ENCODE peak calls at places on chromosomes 7 and 10, in five cellular contexts. A, B, E, Y and G are unnamed samples.

GRCh38 chr10:52221937-52222336 is 92.1 kb upstream of the DKK1 start:
- DNase-seq in B (no peak), Y (peak; percentile 58), E (no peak), A (no peak), G (no peak)

GRCh38 chr10:43973801-43974200 is 325.1 kb upstream of the ZNF32 start:
- DNase-seq in Y (no peak), A (no peak), B (no peak), E (no peak), G (no peak)

GRCh38 chr7:151818674-151819519 is 58.0 kb downstream of the PRKAG2 start:
- DNase-seq in E (no peak), B (no peak), Y (no peak), A (no peak), G (no peak)

GRCh38 chr10:128526793-128527375 is 400.7 kb upstream of the MKI67 start:
- DNase-seq in B (no peak), E (no peak), A (peak; percentile 80), Y (no peak), G (no peak)

GRCh38 chr7:128863433-128863989 is 855 bp downstream of the ATP6V1F start:
- DNase-seq in E (peak; percentile 82), A (peak; percentile 91), B (no peak), Y (peak; percentile 65), G (peak; percentile 69)

GRCh38 chr10:6778992-6779701 is 199.1 kb upstream of the PRKCQ start:
- DNase-seq in B (no peak), A (no peak), E (no peak), Y (no peak), G (no peak)

GRCh38 chr7:12436896-12437535 is 33.4 kb upstream of the VWDE start:
- DNase-seq in E (peak; percentile 19), Y (no peak), B (no peak), A (peak; percentile 28), G (no peak)

GRCh38 chr10:126006906-126007305 is 110.5 kb downstream of the FANK1 start:
- DNase-seq in E (no peak), A (no peak), B (no peak), Y (no peak), G (no peak)

GRCh38 chr7:51455948-51456347 is 139.3 kb upstream of the COBL start:
- DNase-seq in A (peak; percentile 79), B (no peak), E (no peak), Y (no peak), G (no peak)

GRCh38 chr10:17375936-17376584 is 78.3 kb downstream of the ST8SIA6 start:
- DNase-seq in E (peak; percentile 32), Y (peak; percentile 17), B (no peak), A (peak; percentile 16), G (peak; percentile 28)

GRCh38 chr7:128442346-128442745 is 13.3 kb upstream of the HILPDA start:
- DNase-seq in E (no peak), Y (no peak), A (no peak), B (no peak), G (no peak)

GRCh38 chr10:121559321-121559720 is 38.9 kb downstream of the FGFR2 start:
- DNase-seq in B (no peak), A (peak; percentile 66), Y (no peak), E (no peak), G (no peak)

GRCh38 chr7:13933106-13933505 is 56.4 kb downstream of the ETV1 start:
- DNase-seq in Y (no peak), E (no peak), A (no peak), B (no peak), G (no peak)

GRCh38 chr10:72425133-72425532 is 70.4 kb upstream of the DNAJB12 start:
- DNase-seq in Y (peak; percentile 18), E (no peak), A (no peak), B (no peak), G (no peak)

GRCh38 chr10:24841530-24841929 is 110.9 kb downstream of the PRTFDC1 start:
- DNase-seq in Y (no peak), B (no peak), A (no peak), E (no peak), G (no peak)

GRCh38 chr7:114444196-114444595 is 29.6 kb downstream of the FOXP2 start:
- DNase-seq in A (no peak), B (no peak), Y (no peak), E (no peak), G (no peak)

GRCh38 chr10:118572286-118573041 is 23.0 kb downstream of the PRLHR start:
- DNase-seq in E (no peak), B (no peak), A (no peak), Y (no peak), G (no peak)

GRCh38 chr10:43076311-43076875 is 476 bp upstream of the RET start:
- DNase-seq in E (no peak), A (peak; percentile 79), B (no peak), Y (no peak), G (peak; percentile 56)

GRCh38 chr10:44198780-44199097 is 186.2 kb downstream of the CXCL12 start:
- DNase-seq in A (no peak), E (no peak), Y (no peak), B (no peak), G (no peak)

GRCh38 chr7:104341545-104341944 is 13.1 kb downstream of the LHFPL3 start:
- DNase-seq in B (no peak), Y (peak; percentile 25), E (peak; percentile 44), A (peak; percentile 69), G (peak; percentile 33)

GRCh38 chr7:83267141-83267631 is 104.5 kb upstream of the PCLO start:
- DNase-seq in E (no peak), Y (no peak), B (no peak), A (peak; percentile 12), G (peak; percentile 51)

GRCh38 chr7:127588697-127589482 is 679 bp downstream of the ARF5 start:
- DNase-seq in A (peak; percentile 94), Y (peak; percentile 50), E (peak; percentile 77), B (no peak), G (peak; percentile 65)

GRCh38 chr7:16200591-16200990 is 220.7 kb downstream of the CRPPA start:
- DNase-seq in E (no peak), B (no peak), Y (no peak), A (no peak), G (no peak)

GRCh38 chr10:47336387-47337134 is 11.6 kb upstream of the RBP3 start:
- DNase-seq in B (no peak), Y (no peak), A (no peak), E (peak; percentile 81), G (no peak)

GRCh38 chr7:149772236-149772820 is 1.1 kb downstream of the ZNF467 start:
- DNase-seq in E (peak; percentile 91), Y (no peak), A (peak; percentile 79), B (no peak), G (peak; percentile 41)

GRCh38 chr10:131082991-131083465 is 228.5 kb downstream of the TCERG1L start:
- DNase-seq in Y (peak; percentile 20), B (no peak), E (no peak), A (peak; percentile 64), G (no peak)

DNA sequence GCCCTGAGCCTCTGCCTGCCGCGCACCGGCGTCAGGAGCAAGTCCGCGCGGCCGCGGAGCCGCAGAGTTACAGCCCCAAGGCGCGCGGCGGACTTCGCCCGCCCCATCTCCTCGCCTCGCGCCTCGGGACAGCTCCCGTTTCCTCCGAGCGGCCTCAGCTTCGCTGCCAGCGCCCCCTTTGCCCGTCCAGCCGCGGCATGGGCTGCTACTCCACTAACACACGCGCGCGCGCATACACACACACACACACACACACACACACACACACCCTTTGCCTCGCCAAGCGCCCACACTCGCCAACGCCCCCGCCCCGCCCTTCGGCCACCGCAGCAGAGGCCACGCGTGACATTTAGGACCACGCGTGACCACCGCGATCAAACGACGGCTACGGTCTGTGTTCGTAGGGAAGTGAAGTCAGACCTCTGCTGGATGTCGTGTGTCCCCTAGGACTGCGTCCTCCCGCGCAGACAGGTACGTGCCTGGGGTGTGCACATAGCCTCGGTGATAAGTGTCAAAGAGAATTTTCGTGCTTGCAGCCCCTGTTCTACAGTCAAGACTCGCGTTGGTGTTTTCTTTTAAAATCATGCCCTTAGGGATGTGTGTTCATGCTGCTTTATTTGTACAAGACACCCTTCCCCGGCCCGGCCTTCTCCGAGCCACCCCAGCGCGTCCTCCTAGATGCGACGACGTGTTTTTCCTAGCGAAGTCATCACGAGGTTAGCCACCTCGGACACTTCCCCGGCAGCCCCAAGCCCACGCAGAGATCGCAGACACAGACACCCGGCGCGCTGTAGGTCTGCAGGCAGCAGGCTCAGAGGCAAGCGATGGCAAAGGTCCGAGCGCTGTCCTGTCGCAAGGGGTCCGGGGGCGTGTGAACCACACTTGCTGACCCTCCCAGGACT is 890 bp downstream of the MKX start:
- DNase-seq in A (peak; percentile 21), B (no peak), Y (no peak), E (no peak), G (no peak)
- TF ChIP-seq FOXM1 in A (no peak), B (no peak), Y (no peak), E (no peak), G (no peak)

GRCh38 chr7:4257390-4258111 is 424.5 kb upstream of the FOXK1 start:
- DNase-seq in A (no peak), B (no peak), Y (no peak), E (no peak), G (no peak)
- TF ChIP-seq FOXM1 in A (no peak), B (no peak), Y (no peak), E (no peak), G (no peak)

GRCh38 chr10:132375116-132375794 is 21.7 kb upstream of the PWWP2B start:
- DNase-seq in A (no peak), E (no peak), Y (no peak), B (no peak), G (no peak)
- TF ChIP-seq FOXM1 in A (no peak), E (no peak), Y (no peak), B (no peak), G (no peak)

DNA sequence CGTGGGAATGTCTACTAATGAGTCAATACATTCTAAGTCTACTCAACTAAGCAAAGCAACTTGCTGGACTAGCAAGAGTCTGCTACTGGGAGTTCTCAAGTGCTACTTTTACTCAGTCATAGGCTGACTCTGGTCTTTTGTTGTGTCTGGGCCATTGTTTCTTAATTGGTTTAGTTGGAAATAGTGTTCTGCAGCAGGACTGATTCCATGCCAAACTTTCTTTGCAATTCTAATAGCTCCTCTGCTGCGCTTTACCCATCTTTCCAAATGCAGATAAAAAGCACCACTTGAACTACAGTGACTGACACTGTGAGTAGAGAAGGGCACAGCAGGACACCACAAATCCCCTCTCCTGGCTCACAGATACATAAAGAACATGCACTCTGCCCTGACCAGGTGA is 125.7 kb downstream of the CD36 start:
- DNase-seq in E (no peak), Y (no peak), B (no peak), A (no peak), G (no peak)
- TF ChIP-seq FOXM1 in E (no peak), Y (no peak), B (no peak), A (no peak), G (no peak)

GRCh38 chr7:70556761-70557160 is 575.2 kb upstream of the GALNT17 start:
- DNase-seq in B (no peak), E (no peak), A (no peak), Y (no peak), G (no peak)
- TF ChIP-seq FOXM1 in B (no peak), E (no peak), A (no peak), Y (no peak), G (no peak)